ENCODE peak calls at places on chromosomes 13 and 19, in seven cellular contexts. U, Y, I, M, C, F and P are unnamed samples.

GRCh38 chr13:70162141-70162540 is 53.9 kb upstream of the KLHL1 start:
- DNase-seq in U (no peak), Y (no peak), I (no peak), M (no peak), C (no peak), F (no peak), P (no peak)

GRCh38 chr13:79451500-79451962 is 29.4 kb upstream of the NDFIP2 start:
- DNase-seq in U (no peak), Y (peak), I (peak), M (peak), C (no peak), F (no peak), P (no peak)

GRCh38 chr13:100139822-100140221 is 50.9 kb downstream of the PCCA start:
- DNase-seq in U (no peak), Y (no peak), I (peak), M (no peak), C (no peak), F (no peak), P (no peak)

GRCh38 chr19:5988520-5989387 is 10.8 kb upstream of the RANBP3 start:
- DNase-seq in U (no peak), Y (no peak), I (no peak), M (no peak), C (no peak), F (no peak), P (no peak)

GRCh38 chr19:30684613-30685012 is 312.4 kb downstream of the ZNF536 start:
- DNase-seq in U (no peak), Y (no peak), I (no peak), M (no peak), C (no peak), F (no peak), P (no peak)

GRCh38 chr19:39498262-39499081 is at the start of gene DLL3:
- DNase-seq in U (peak), Y (peak), I (peak), M (no peak), C (no peak), F (peak), P (no peak)

GRCh38 chr19:13159713-13160112 is 9.5 kb downstream of the IER2 start:
- DNase-seq in U (no peak), Y (no peak), I (no peak), M (no peak), C (no peak), F (no peak), P (no peak)

GRCh38 chr13:79079351-79079839 is 326.7 kb downstream of the RBM26 start:
- DNase-seq in U (no peak), Y (no peak), I (no peak), M (no peak), C (no peak), F (no peak), P (no peak)

GRCh38 chr19:51066393-51066792 is 1.5 kb upstream of the KLK13 start:
- DNase-seq in U (no peak), Y (no peak), I (no peak), M (no peak), C (no peak), F (no peak), P (no peak)

GRCh38 chr13:37602743-37603381 is 4.3 kb upstream of the POSTN start:
- DNase-seq in U (no peak), Y (peak), I (peak), M (no peak), C (no peak), F (peak), P (no peak)

GRCh38 chr13:91714726-91715334 is 316.4 kb downstream of the GPC5 start:
- DNase-seq in U (no peak), Y (no peak), I (no peak), M (no peak), C (no peak), F (no peak), P (no peak)

GRCh38 chr13:51912091-51912490 is 50.3 kb downstream of the CCDC70 start:
- DNase-seq in U (peak), Y (peak), I (no peak), M (no peak), C (no peak), F (no peak), P (no peak)

GRCh38 chr13:38888309-38888708 is 102.3 kb downstream of the STOML3 start:
- DNase-seq in U (no peak), Y (peak), I (peak), M (no peak), C (no peak), F (no peak), P (no peak)

GRCh38 chr19:15469513-15470297 is 5.4 kb upstream of the RASAL3 start:
- DNase-seq in U (no peak), Y (no peak), I (no peak), M (no peak), C (no peak), F (no peak), P (peak)

GRCh38 chr19:32407004-32407992 is 1.7 kb downstream of the DPY19L3 start:
- DNase-seq in U (peak), Y (peak), I (peak), M (peak), C (no peak), F (no peak), P (no peak)

GRCh38 chr19:834216-834615 is 6.6 kb downstream of the AZU1 start:
- DNase-seq in U (no peak), Y (no peak), I (no peak), M (no peak), C (no peak), F (no peak), P (no peak)

GRCh38 chr13:30739646-30740642 is 4.6 kb downstream of the ALOX5AP start:
- DNase-seq in U (no peak), Y (peak), I (peak), M (no peak), C (no peak), F (no peak), P (no peak)

GRCh38 chr19:32251634-32252332 is 93.6 kb upstream of the ZNF507 start:
- DNase-seq in U (no peak), Y (no peak), I (no peak), M (no peak), C (no peak), F (no peak), P (no peak)

GRCh38 chr13:44312898-44313551 is 60.6 kb upstream of the SERP2 start:
- DNase-seq in U (peak), Y (peak), I (peak), M (no peak), C (no peak), F (no peak), P (no peak)

GRCh38 chr13:29509999-29510586 is 85.4 kb downstream of the SLC7A1 start:
- DNase-seq in U (no peak), Y (no peak), I (peak), M (no peak), C (no peak), F (no peak), P (no peak)

GRCh38 chr19:43780706-43781525 is at the start of gene KCNN4:
- DNase-seq in U (no peak), Y (peak), I (peak), M (no peak), C (no peak), F (no peak), P (no peak)

GRCh38 chr13:22489771-22490170 is 691.0 kb upstream of the SGCG start:
- DNase-seq in U (no peak), Y (no peak), I (no peak), M (no peak), C (no peak), F (no peak), P (no peak)

GRCh38 chr19:4609878-4610511 is 29.3 kb upstream of the TNFAIP8L1 start:
- DNase-seq in U (no peak), Y (peak), I (no peak), M (no peak), C (no peak), F (no peak), P (peak)

GRCh38 chr13:52411629-52412028 is 5.7 kb upstream of the THSD1 start:
- DNase-seq in U (no peak), Y (no peak), I (peak), M (no peak), C (no peak), F (no peak), P (no peak)